ENCODE peak calls at places on chromosomes 11 and 22, in five cellular contexts. One of them, this sample, is unnamed.

GRCh38 chr11:73195191-73196007 is 22.7 kb upstream of the P2RY2 start:
- DNase-seq in kidney epithelial cell: no peak
- DNase-seq in ovary: no peak
- DNase-seq in cardiac fibroblast: no peak
- DNase-seq in astrocyte of the cerebellum: no peak
- DNase-seq in this sample: no peak

GRCh38 chr11:91851908-91852307 is 372.7 kb upstream of the FAT3 start:
- DNase-seq in kidney epithelial cell: no peak
- DNase-seq in ovary: no peak
- DNase-seq in cardiac fibroblast: no peak
- DNase-seq in astrocyte of the cerebellum: no peak
- DNase-seq in this sample: no peak

GRCh38 chr11:9774591-9775392 is 110.9 kb downstream of the SWAP70 start:
- DNase-seq in kidney epithelial cell: no peak
- DNase-seq in ovary: no peak
- DNase-seq in cardiac fibroblast: peak
- DNase-seq in astrocyte of the cerebellum: peak
- DNase-seq in this sample: peak

GRCh38 chr11:26073646-26074045 is 258.3 kb upstream of the ANO3 start:
- DNase-seq in kidney epithelial cell: no peak
- DNase-seq in ovary: no peak
- DNase-seq in cardiac fibroblast: no peak
- DNase-seq in astrocyte of the cerebellum: no peak
- DNase-seq in this sample: no peak

GRCh38 chr11:113351490-113351889 is 36.1 kb upstream of the ANKK1 start:
- DNase-seq in kidney epithelial cell: no peak
- DNase-seq in ovary: no peak
- DNase-seq in cardiac fibroblast: peak
- DNase-seq in astrocyte of the cerebellum: no peak
- DNase-seq in this sample: no peak

GRCh38 chr11:9982127-9982795 is 311.8 kb downstream of the SBF2 start:
- DNase-seq in kidney epithelial cell: no peak
- DNase-seq in ovary: no peak
- DNase-seq in cardiac fibroblast: peak
- DNase-seq in astrocyte of the cerebellum: no peak
- DNase-seq in this sample: peak

GRCh38 chr11:57474017-57474750 is 13.9 kb downstream of the RTN4RL2 start:
- DNase-seq in kidney epithelial cell: no peak
- DNase-seq in ovary: no peak
- DNase-seq in cardiac fibroblast: peak
- DNase-seq in astrocyte of the cerebellum: no peak
- DNase-seq in this sample: no peak

GRCh38 chr11:116791002-116791812 is 472 bp downstream of the APOA5 start:
- DNase-seq in kidney epithelial cell: no peak
- DNase-seq in ovary: peak
- DNase-seq in cardiac fibroblast: peak
- DNase-seq in astrocyte of the cerebellum: peak
- DNase-seq in this sample: peak

GRCh38 chr11:64844330-64845124 is at the start of gene CDC42BPG:
- DNase-seq in kidney epithelial cell: no peak
- DNase-seq in ovary: peak
- DNase-seq in cardiac fibroblast: peak
- DNase-seq in astrocyte of the cerebellum: no peak
- DNase-seq in this sample: peak

GRCh38 chr11:64842851-64843841 is 1.3 kb downstream of the CDC42BPG start:
- DNase-seq in kidney epithelial cell: no peak
- DNase-seq in ovary: no peak
- DNase-seq in cardiac fibroblast: no peak
- DNase-seq in astrocyte of the cerebellum: no peak
- DNase-seq in this sample: no peak

GRCh38 chr11:64845125-64845735 is 777 bp upstream of the CDC42BPG start:
- DNase-seq in kidney epithelial cell: no peak
- DNase-seq in ovary: no peak
- DNase-seq in cardiac fibroblast: no peak
- DNase-seq in astrocyte of the cerebellum: no peak
- DNase-seq in this sample: no peak

GRCh38 chr11:64842366-64842759 is 2.1 kb downstream of the CDC42BPG start:
- DNase-seq in kidney epithelial cell: no peak
- DNase-seq in ovary: no peak
- DNase-seq in cardiac fibroblast: no peak
- DNase-seq in astrocyte of the cerebellum: no peak
- DNase-seq in this sample: no peak

GRCh38 chr11:64843971-64844329 is 503 bp downstream of the CDC42BPG start:
- DNase-seq in kidney epithelial cell: no peak
- DNase-seq in ovary: no peak
- DNase-seq in cardiac fibroblast: no peak
- DNase-seq in astrocyte of the cerebellum: no peak
- DNase-seq in this sample: no peak
- H3K4me3 ChIP-seq in kidney epithelial cell: peak
- H3K4me3 ChIP-seq in ovary: peak
- H3K4me3 ChIP-seq in cardiac fibroblast: no peak
- H3K4me3 ChIP-seq in astrocyte of the cerebellum: no peak
- H3K4me3 ChIP-seq in this sample: no peak

GRCh38 chr11:18115360-18116127 is 9.7 kb upstream of the SAAL1 start:
- DNase-seq in kidney epithelial cell: peak
- DNase-seq in ovary: peak
- DNase-seq in cardiac fibroblast: peak
- DNase-seq in astrocyte of the cerebellum: peak
- DNase-seq in this sample: peak
- TF ChIP-seq CTCF in kidney epithelial cell: peak
- TF ChIP-seq CTCF in ovary: peak
- TF ChIP-seq CTCF in cardiac fibroblast: peak
- TF ChIP-seq CTCF in astrocyte of the cerebellum: peak
- TF ChIP-seq CTCF in this sample: peak

GRCh38 chr22:49356428-49356827 is 471.2 kb downstream of the BRD1 start:
- DNase-seq in kidney epithelial cell: no peak
- DNase-seq in ovary: no peak
- DNase-seq in cardiac fibroblast: no peak
- DNase-seq in astrocyte of the cerebellum: no peak
- DNase-seq in this sample: no peak

GRCh38 chr22:49360746-49361145 is 466.9 kb downstream of the BRD1 start:
- DNase-seq in kidney epithelial cell: no peak
- DNase-seq in ovary: no peak
- DNase-seq in cardiac fibroblast: no peak
- DNase-seq in astrocyte of the cerebellum: no peak
- DNase-seq in this sample: no peak

GRCh38 chr22:49361164-49361563 is 466.5 kb downstream of the BRD1 start:
- DNase-seq in kidney epithelial cell: no peak
- DNase-seq in ovary: no peak
- DNase-seq in cardiac fibroblast: no peak
- DNase-seq in astrocyte of the cerebellum: no peak
- DNase-seq in this sample: no peak

GRCh38 chr22:49358041-49358440 is 469.6 kb downstream of the BRD1 start:
- DNase-seq in kidney epithelial cell: no peak
- DNase-seq in ovary: no peak
- DNase-seq in cardiac fibroblast: no peak
- DNase-seq in astrocyte of the cerebellum: no peak
- DNase-seq in this sample: no peak

DNA sequence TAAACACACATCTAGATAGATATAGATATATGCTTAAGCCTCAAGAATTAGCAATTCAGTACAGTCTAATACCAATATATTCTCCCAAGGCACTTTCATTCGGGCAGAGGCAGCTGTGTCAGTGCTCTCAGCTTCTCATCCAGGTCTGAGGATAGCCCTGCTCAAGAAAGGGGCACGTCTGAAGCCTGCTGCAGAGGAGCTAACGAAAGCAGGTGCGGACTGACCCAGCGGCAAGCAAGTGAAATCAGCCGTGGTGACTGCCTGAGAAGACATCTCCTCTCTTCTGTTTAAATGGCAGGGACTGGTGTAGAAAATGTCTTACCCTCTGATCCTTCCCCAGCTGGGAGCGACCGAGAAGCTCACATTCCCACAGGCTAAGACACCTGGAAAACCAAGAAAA is 468.6 kb downstream of the BRD1 start:
- DNase-seq in kidney epithelial cell: no peak
- DNase-seq in ovary: no peak
- DNase-seq in cardiac fibroblast: no peak
- DNase-seq in astrocyte of the cerebellum: no peak
- DNase-seq in this sample: no peak
- H3K4me3 ChIP-seq in kidney epithelial cell: no peak
- H3K4me3 ChIP-seq in ovary: no peak
- H3K4me3 ChIP-seq in cardiac fibroblast: no peak
- H3K4me3 ChIP-seq in astrocyte of the cerebellum: no peak
- H3K4me3 ChIP-seq in this sample: no peak

GRCh38 chr11:122578168-122578825 is 77.2 kb upstream of the UBASH3B start:
- DNase-seq in kidney epithelial cell: no peak
- DNase-seq in ovary: no peak
- DNase-seq in cardiac fibroblast: no peak
- DNase-seq in astrocyte of the cerebellum: no peak
- DNase-seq in this sample: no peak
- TF ChIP-seq CTCF in kidney epithelial cell: no peak
- TF ChIP-seq CTCF in ovary: no peak
- TF ChIP-seq CTCF in cardiac fibroblast: no peak
- TF ChIP-seq CTCF in astrocyte of the cerebellum: no peak
- TF ChIP-seq CTCF in this sample: peak

GRCh38 chr11:95257596-95257995 is 26.6 kb upstream of the SESN3 start:
- DNase-seq in kidney epithelial cell: no peak
- DNase-seq in ovary: no peak
- DNase-seq in cardiac fibroblast: no peak
- DNase-seq in astrocyte of the cerebellum: no peak
- DNase-seq in this sample: no peak

GRCh38 chr11:95255523-95256165 is 24.6 kb upstream of the SESN3 start:
- DNase-seq in kidney epithelial cell: no peak
- DNase-seq in ovary: no peak
- DNase-seq in cardiac fibroblast: no peak
- DNase-seq in astrocyte of the cerebellum: no peak
- DNase-seq in this sample: no peak

GRCh38 chr11:95254139-95254704 is 23.2 kb upstream of the SESN3 start:
- DNase-seq in kidney epithelial cell: peak
- DNase-seq in ovary: peak
- DNase-seq in cardiac fibroblast: peak
- DNase-seq in astrocyte of the cerebellum: peak
- DNase-seq in this sample: peak

DNA sequence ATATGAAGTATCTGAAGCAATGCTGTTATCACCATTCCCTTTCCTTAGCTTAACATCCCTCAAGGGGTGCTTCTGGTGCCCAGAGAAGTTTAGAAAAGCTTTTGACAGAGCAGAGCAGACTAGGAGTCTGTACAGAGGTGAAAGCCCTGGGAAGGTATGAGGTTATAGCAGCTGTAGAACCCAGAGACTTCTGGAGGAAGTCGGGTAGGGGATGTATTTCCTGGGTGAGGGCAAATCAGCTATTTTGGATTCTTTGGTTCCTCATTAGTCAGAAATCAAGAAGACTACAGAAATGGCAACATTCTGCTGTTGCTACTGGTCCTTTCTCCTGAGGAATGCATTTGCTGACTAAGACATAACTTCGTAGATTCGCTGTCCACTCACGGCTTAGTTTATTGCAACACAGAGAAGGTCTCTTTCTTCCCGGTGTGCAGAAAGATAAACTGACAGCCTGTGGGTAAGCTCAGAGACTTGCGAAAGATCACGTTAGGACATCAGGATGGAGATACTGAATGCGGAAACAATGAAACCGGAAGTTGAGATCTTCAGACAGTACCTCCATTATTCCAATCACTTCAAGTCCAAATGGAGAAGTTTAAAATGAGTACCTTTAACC is 25.3 kb upstream of the SESN3 start:
- DNase-seq in kidney epithelial cell: no peak
- DNase-seq in ovary: peak
- DNase-seq in cardiac fibroblast: peak
- DNase-seq in astrocyte of the cerebellum: no peak
- DNase-seq in this sample: peak
- H3K4me3 ChIP-seq in kidney epithelial cell: no peak
- H3K4me3 ChIP-seq in ovary: no peak
- H3K4me3 ChIP-seq in cardiac fibroblast: no peak
- H3K4me3 ChIP-seq in astrocyte of the cerebellum: no peak
- H3K4me3 ChIP-seq in this sample: no peak

GRCh38 chr11:2461253-2462091 is 16.7 kb downstream of the KCNQ1 start:
- DNase-seq in kidney epithelial cell: no peak
- DNase-seq in ovary: no peak
- DNase-seq in cardiac fibroblast: no peak
- DNase-seq in astrocyte of the cerebellum: no peak
- DNase-seq in this sample: no peak

GRCh38 chr11:2458321-2458720 is 13.5 kb downstream of the KCNQ1 start:
- DNase-seq in kidney epithelial cell: no peak
- DNase-seq in ovary: no peak
- DNase-seq in cardiac fibroblast: no peak
- DNase-seq in astrocyte of the cerebellum: no peak
- DNase-seq in this sample: no peak

GRCh38 chr11:2460540-2461252 is 15.9 kb downstream of the KCNQ1 start:
- DNase-seq in kidney epithelial cell: no peak
- DNase-seq in ovary: no peak
- DNase-seq in cardiac fibroblast: no peak
- DNase-seq in astrocyte of the cerebellum: no peak
- DNase-seq in this sample: no peak

GRCh38 chr11:2459016-2459725 is 14.4 kb downstream of the KCNQ1 start:
- DNase-seq in kidney epithelial cell: no peak
- DNase-seq in ovary: no peak
- DNase-seq in cardiac fibroblast: no peak
- DNase-seq in astrocyte of the cerebellum: no peak
- DNase-seq in this sample: no peak

GRCh38 chr11:2459796-2460531 is 15.2 kb downstream of the KCNQ1 start:
- DNase-seq in kidney epithelial cell: no peak
- DNase-seq in ovary: no peak
- DNase-seq in cardiac fibroblast: no peak
- DNase-seq in astrocyte of the cerebellum: no peak
- DNase-seq in this sample: no peak
- TF ChIP-seq CTCF in kidney epithelial cell: no peak
- TF ChIP-seq CTCF in ovary: no peak
- TF ChIP-seq CTCF in cardiac fibroblast: no peak
- TF ChIP-seq CTCF in astrocyte of the cerebellum: no peak
- TF ChIP-seq CTCF in this sample: no peak

DNA sequence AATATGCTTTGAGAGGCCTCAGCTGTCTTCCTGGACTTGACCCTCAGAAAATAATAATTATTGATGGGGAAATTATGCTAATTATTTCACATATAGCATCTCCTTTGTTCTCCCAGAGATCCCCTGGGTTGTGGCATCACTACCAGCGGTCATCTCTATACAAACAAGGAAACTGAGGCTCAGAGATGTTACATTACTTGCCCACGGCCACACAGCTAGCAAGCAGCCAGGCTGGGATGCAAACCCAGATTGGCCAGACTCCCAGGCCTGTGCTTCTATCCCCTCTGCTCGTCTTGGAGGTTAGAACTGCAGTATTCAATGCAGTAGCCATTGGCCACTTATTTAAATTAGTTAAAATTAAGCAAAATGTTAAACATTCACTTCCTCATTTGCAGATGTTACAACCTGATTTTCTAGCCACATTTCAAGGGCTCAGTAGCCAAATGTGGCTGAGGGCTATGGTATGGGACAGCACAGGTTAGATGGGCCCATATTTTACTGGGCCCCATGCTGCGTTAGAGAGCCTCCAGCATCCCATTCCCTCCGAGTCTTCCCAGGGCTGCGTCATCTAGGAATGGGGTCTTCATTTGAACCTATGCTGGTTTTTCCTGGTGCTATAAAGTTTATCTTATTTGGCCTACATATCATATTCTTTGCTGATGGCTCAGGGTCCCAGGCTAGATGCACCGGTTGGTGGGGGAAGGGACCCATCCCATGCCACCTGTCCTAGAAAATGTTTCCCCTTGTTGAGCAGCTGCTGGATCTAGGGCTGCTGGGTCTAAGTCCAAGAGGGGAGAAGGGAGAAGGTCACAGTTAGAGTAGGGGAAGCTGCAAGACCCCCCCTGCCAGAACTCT is 2.2 kb downstream of the SLC35C1 start:
- DNase-seq in kidney epithelial cell: no peak
- DNase-seq in ovary: no peak
- DNase-seq in cardiac fibroblast: no peak
- DNase-seq in astrocyte of the cerebellum: no peak
- DNase-seq in this sample: no peak
- H3K4me3 ChIP-seq in kidney epithelial cell: no peak
- H3K4me3 ChIP-seq in ovary: no peak
- H3K4me3 ChIP-seq in cardiac fibroblast: peak
- H3K4me3 ChIP-seq in astrocyte of the cerebellum: peak
- H3K4me3 ChIP-seq in this sample: peak

This sample was measured in AG10803.